ENCODE peak calls at places on chromosomes 4 and X, in seven cellular contexts. W is IMR-90, Y is H9, B is mesenchymal stem cell, E is mesendoderm, H is H1, D is trophoblast cell. J is an unnamed sample.

GRCh38 chrX:9258346-9259104 is 206.3 kb upstream of the TBL1X start:
- DNase-seq in H (no peak), D (no peak), B (no peak), W (no peak), Y (no peak), E (no peak), J (no peak)

GRCh38 chr4:188989371-188989770 is 850.1 kb downstream of the TRIML1 start:
- DNase-seq in H (no peak), D (no peak), E (no peak), B (no peak), W (no peak), Y (no peak), J (no peak)

GRCh38 chr4:185638093-185638492 is 102.8 kb upstream of the PDLIM3 start:
- DNase-seq in E (no peak), Y (no peak), B (no peak), D (no peak), W (no peak), H (no peak), J (no peak)

GRCh38 chrX:30888526-30889146 is 418 bp downstream of the TAB3 start:
- DNase-seq in B (peak; percentile 21), D (peak; percentile 12), W (no peak), H (no peak), E (no peak), Y (no peak), J (no peak)

GRCh38 chr4:126727461-126727860 is 905.3 kb upstream of the INTU start:
- DNase-seq in Y (no peak), B (no peak), D (no peak), H (no peak), W (peak; percentile 31), E (no peak), J (no peak)

GRCh38 chrX:21375795-21376069 is 1.5 kb downstream of the CNKSR2 start:
- DNase-seq in Y (no peak), D (no peak), E (peak; percentile 61), W (no peak), B (no peak), H (no peak), J (peak; percentile 14)

GRCh38 chr4:166493828-166494432 is 620.9 kb downstream of the TLL1 start:
- DNase-seq in H (no peak), Y (no peak), W (no peak), D (no peak), E (peak; percentile 21), B (peak; percentile 7), J (no peak)

GRCh38 chr4:10032625-10033024 is 11.3 kb upstream of the SLC2A9 start:
- DNase-seq in W (peak; percentile 75), B (no peak), D (peak; percentile 86), H (no peak), E (no peak), Y (peak; percentile 3), J (no peak)

GRCh38 chr4:10655968-10656367 is 28.6 kb downstream of the CLNK start:
- DNase-seq in Y (no peak), E (no peak), W (peak; percentile 88), D (peak; percentile 63), B (peak; percentile 72), H (no peak), J (no peak)

GRCh38 chrX:8288590-8288989 is 117.5 kb upstream of the VCX2 start:
- DNase-seq in D (peak; percentile 2), E (no peak), Y (no peak), W (no peak), B (no peak), H (no peak), J (no peak)

GRCh38 chr4:185457136-185457535 is 14.4 kb downstream of the CCDC110 start:
- DNase-seq in D (no peak), B (no peak), H (no peak), E (peak; percentile 36), W (no peak), Y (no peak), J (no peak)

GRCh38 chr4:186204103-186204559 is 12.8 kb downstream of the CYP4V2 start:
- DNase-seq in D (peak; percentile 80), B (no peak), Y (no peak), W (peak; percentile 85), H (no peak), E (peak; percentile 6), J (no peak)

GRCh38 chr4:17186916-17187315 is 288.5 kb upstream of the LDB2 start:
- DNase-seq in H (no peak), Y (no peak), B (no peak), E (no peak), W (no peak), D (no peak), J (no peak)

GRCh38 chrX:76148011-76148665 is 24.7 kb upstream of the PBDC1 start:
- DNase-seq in E (peak; percentile 21), D (peak; percentile 7), B (peak; percentile 2), Y (no peak), W (peak; percentile 25), H (no peak), J (no peak)

GRCh38 chrX:14363719-14364118 is 165.6 kb upstream of the GLRA2 start:
- DNase-seq in H (no peak), D (no peak), B (no peak), E (no peak), W (no peak), Y (no peak), J (no peak)

GRCh38 chr4:168723020-168723419 is 226.2 kb downstream of the PALLD start:
- DNase-seq in W (peak; percentile 75), Y (no peak), B (peak; percentile 59), H (no peak), E (no peak), D (no peak), J (no peak)
- H2BK120ac ChIP-seq in W (peak overlapping the region; percentile 38), Y (no peak overlapping the region), B (peak overlapping the region; percentile 59), H (no peak overlapping the region), E (no peak overlapping the region), D (no peak overlapping the region), J (no peak overlapping the region)

DNA sequence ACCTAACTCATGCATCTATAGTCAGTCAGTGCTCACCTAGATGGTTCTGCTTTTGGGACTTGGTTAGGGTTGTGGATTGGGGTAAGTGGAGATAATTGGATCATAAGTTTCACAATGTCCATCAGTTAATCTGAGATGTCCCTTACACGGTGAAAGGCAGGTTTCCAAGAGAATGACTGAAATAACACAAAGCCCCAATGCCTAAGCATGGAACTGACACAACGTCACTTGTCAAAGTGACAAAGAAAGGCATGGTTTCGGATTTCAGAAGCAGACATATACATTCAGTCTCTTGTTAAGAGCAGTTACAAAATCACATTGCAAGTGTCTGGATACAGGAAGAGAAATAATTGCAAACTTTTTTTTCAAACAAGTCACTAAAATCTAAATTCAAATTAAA is 1456.9 kb downstream of the TECRL start:
- DNase-seq in Y (no peak), B (no peak), E (no peak), H (no peak), D (no peak), W (no peak), J (peak; percentile 44)
- H2BK120ac ChIP-seq in Y (no peak overlapping the region), B (no peak overlapping the region), E (no peak overlapping the region), H (no peak overlapping the region), D (no peak overlapping the region), W (no peak overlapping the region), J (no peak overlapping the region)

DNA sequence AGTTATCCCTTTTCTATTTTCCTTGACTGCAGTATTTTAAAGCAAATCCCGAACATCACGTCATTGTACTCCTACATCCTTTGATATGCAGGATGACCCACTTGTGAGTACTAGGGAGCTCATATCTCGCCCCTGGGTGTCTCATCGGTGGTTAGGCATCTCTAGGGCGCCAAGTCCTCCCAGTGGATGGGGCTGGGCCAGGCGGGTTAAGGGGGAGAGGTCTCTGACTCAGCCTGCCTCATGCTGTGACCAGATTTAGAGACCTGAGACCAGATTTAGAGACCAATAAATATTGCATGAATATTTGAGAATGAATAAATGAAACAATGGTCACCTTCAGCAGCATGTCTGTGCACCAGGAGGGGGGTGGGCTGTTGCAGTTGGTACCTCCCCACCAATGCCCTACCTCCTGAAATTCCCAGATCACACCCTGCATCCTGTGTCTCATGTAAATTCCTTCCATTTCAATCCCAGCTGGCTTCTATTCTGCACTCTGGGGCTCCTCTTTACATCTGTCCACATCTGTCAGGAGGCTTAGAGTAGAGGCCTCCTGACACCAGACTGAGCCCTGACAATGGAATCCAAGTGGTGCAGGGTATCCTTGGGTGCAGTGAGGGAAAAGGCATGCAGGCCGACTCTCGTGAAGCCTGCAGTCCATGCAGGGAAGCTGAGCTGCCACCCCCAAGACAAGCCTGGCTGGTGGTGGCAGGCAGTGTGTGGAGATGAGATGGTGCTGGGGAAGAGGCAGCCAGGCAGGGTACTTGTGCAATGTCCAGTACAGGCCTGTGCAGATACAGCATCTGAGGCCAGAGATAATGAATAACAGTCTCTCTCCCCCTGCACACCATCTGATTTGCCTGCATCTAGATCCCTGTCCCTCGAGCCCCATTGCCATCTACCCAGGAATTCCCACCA is 5.2 kb downstream of the APLN start:
- DNase-seq in Y (peak; percentile 10), B (no peak), H (no peak), E (no peak), W (peak; percentile 24), D (no peak), J (no peak)
- H2BK120ac ChIP-seq in Y (no peak overlapping the region), B (no peak overlapping the region), H (no peak overlapping the region), E (no peak overlapping the region), W (no peak overlapping the region), D (no peak overlapping the region), J (no peak overlapping the region)

DNA sequence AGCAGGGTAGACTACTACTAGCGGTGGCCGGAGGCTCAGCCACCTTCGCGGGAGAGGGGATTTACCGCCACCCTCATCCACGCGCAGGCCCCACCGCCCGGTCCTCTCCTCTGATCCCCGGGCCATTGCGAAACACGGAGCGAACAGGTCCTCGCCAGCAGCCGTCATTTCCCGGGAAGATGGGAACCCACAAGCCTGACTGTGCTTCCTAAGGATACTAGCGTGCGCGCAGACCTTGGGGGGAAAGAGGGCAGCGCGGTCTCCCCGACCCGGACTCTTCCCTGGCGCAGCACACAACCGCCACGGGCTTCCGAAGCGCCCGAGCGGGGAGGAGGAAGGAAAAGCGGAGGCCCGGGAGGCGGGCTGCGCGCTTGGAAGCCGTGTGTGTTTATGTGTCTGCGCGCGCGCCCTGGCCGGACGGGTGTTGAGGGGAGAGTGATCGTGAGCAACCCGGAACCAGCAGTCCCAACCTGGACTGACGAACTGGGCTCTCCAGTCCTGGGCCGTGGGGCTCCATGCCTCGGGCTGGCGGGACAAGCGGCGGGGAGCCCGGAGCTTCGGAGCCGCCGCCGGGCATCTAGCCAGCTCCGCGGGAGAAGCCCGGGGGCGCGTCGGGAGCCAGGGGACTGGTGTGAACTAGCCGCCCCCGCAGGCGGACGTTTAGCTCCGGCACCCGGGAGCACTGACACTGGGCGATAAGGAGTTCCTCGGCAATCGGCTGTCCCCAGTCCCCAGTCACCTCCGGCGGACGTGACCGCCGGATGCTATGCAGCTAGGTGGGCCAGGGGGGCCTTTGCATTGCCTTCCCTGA is 74.6 kb upstream of the BCOR start:
- DNase-seq in H (no peak), E (peak; percentile 38), B (peak; percentile 90), Y (peak; percentile 50), W (peak; percentile 44), D (peak; percentile 60), J (no peak)
- H2BK120ac ChIP-seq in H (no peak overlapping the region), E (peak overlapping the region; percentile 68), B (peak overlapping the region; percentile 79), Y (no peak overlapping the region), W (peak overlapping the region; percentile 13), D (no peak overlapping the region), J (no peak overlapping the region)